ENCODE peak calls at places on chromosomes 7 and 10, in four cellular contexts. One of them, this sample, is unnamed. For H3K36me3, the result is how much of the 10 kb centered on the place peaks cover.

GRCh38 chr10:70562036-70562710 is 40.4 kb downstream of the PRF1 start:
- DNase-seq in Panc1: no peak
- DNase-seq in sigmoid colon: peak
- DNase-seq in K562: no peak
- DNase-seq in this sample: no peak

GRCh38 chr7:102148799-102149198 is 137.9 kb upstream of the SH2B2 start:
- DNase-seq in Panc1: no peak
- DNase-seq in sigmoid colon: no peak
- DNase-seq in K562: no peak
- DNase-seq in this sample: no peak

GRCh38 chr10:114684085-114684821 is 26.2 kb upstream of the ABLIM1 start:
- DNase-seq in Panc1: no peak
- DNase-seq in sigmoid colon: peak
- DNase-seq in K562: no peak
- DNase-seq in this sample: peak

GRCh38 chr7:69620063-69620462 is 21.8 kb downstream of the AUTS2 start:
- DNase-seq in Panc1: no peak
- DNase-seq in sigmoid colon: no peak
- DNase-seq in K562: no peak
- DNase-seq in this sample: no peak

GRCh38 chr7:26188291-26188999 is 12.1 kb downstream of the HNRNPA2B1 start:
- DNase-seq in Panc1: no peak
- DNase-seq in sigmoid colon: no peak
- DNase-seq in K562: no peak
- DNase-seq in this sample: no peak

GRCh38 chr10:79482721-79483120 is 29.6 kb upstream of the EIF5AL1 start:
- DNase-seq in Panc1: no peak
- DNase-seq in sigmoid colon: no peak
- DNase-seq in K562: no peak
- DNase-seq in this sample: no peak

GRCh38 chr7:15489383-15489782 is 72.4 kb downstream of the AGMO start:
- DNase-seq in Panc1: no peak
- DNase-seq in sigmoid colon: no peak
- DNase-seq in K562: no peak
- DNase-seq in this sample: no peak

GRCh38 chr10:1199897-1200721 is 143.9 kb downstream of the WDR37 start:
- DNase-seq in Panc1: no peak
- DNase-seq in sigmoid colon: no peak
- DNase-seq in K562: no peak
- DNase-seq in this sample: no peak

GRCh38 chr10:52783726-52784125 is 11.1 kb upstream of the MBL2 start:
- DNase-seq in Panc1: no peak
- DNase-seq in sigmoid colon: no peak
- DNase-seq in K562: no peak
- DNase-seq in this sample: no peak

GRCh38 chr10:97138174-97138573 is 47.6 kb downstream of the SLIT1 start:
- DNase-seq in Panc1: no peak
- DNase-seq in sigmoid colon: no peak
- DNase-seq in K562: peak
- DNase-seq in this sample: no peak

GRCh38 chr7:67422601-67423000 is 426.0 kb downstream of the TYW1 start:
- DNase-seq in Panc1: no peak
- DNase-seq in sigmoid colon: no peak
- DNase-seq in K562: no peak
- DNase-seq in this sample: no peak

GRCh38 chr7:159010411-159010810 is 134.3 kb downstream of the VIPR2 start:
- DNase-seq in Panc1: no peak
- DNase-seq in sigmoid colon: peak
- DNase-seq in K562: no peak
- DNase-seq in this sample: no peak

GRCh38 chr10:53955091-53955490 is 845.9 kb downstream of the PCDH15 start:
- DNase-seq in Panc1: no peak
- DNase-seq in sigmoid colon: no peak
- DNase-seq in K562: no peak
- DNase-seq in this sample: no peak

GRCh38 chr10:51301644-51302043 is 227.4 kb downstream of the PRKG1 start:
- DNase-seq in Panc1: no peak
- DNase-seq in sigmoid colon: no peak
- DNase-seq in K562: no peak
- DNase-seq in this sample: no peak

DNA sequence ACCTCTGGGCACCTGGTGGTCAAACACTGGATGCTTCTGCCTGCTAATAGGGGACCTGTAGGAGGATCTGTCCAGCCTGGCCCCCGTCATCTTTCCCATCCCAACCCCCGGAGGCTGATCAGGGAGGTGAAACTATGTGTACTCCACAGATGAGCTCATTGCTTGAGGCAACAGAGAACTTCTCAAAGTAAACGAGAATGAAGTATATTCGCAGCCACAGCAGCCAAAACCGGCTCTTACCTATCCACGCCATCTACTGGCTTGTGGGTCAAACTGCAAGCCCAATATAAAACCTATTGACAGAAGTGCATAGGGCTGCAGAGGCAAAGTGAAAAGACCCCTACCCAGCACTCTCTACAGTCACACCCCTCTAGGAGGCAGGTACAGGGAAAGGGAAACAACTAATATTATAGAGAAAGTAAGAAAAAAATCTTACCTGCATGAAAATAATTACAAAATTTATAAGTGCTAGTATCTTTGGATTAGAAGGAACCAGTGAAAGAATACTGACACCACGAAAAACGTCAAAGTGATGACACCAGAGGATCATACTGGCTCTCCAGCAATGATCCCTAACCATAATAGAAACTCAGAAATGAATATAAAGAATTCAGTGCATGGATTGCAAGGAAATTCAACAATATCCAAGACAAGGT is 973.5 kb downstream of the ANKRD7 start:
- DNase-seq in Panc1: peak
- DNase-seq in sigmoid colon: no peak
- DNase-seq in K562: no peak
- DNase-seq in this sample: peak
- TF ChIP-seq CTCF in Panc1: peak
- TF ChIP-seq CTCF in sigmoid colon: peak
- TF ChIP-seq CTCF in K562: peak
- TF ChIP-seq CTCF in this sample: peak

GRCh38 chr7:99420213-99420612 is 11.4 kb downstream of the BUD31 start:
- DNase-seq in Panc1: no peak
- DNase-seq in sigmoid colon: no peak
- DNase-seq in K562: no peak
- DNase-seq in this sample: no peak
- H3K36me3 ChIP-seq in Panc1: under half
- H3K36me3 ChIP-seq in sigmoid colon: half or more
- H3K36me3 ChIP-seq in K562: half or more
- H3K36me3 ChIP-seq in this sample: under half

GRCh38 chr10:35153723-35154122 is 27.1 kb downstream of the CREM start:
- DNase-seq in Panc1: no peak
- DNase-seq in sigmoid colon: no peak
- DNase-seq in K562: no peak
- DNase-seq in this sample: peak

GRCh38 chr10:35150335-35150734 is 23.7 kb downstream of the CREM start:
- DNase-seq in Panc1: no peak
- DNase-seq in sigmoid colon: no peak
- DNase-seq in K562: no peak
- DNase-seq in this sample: no peak

DNA sequence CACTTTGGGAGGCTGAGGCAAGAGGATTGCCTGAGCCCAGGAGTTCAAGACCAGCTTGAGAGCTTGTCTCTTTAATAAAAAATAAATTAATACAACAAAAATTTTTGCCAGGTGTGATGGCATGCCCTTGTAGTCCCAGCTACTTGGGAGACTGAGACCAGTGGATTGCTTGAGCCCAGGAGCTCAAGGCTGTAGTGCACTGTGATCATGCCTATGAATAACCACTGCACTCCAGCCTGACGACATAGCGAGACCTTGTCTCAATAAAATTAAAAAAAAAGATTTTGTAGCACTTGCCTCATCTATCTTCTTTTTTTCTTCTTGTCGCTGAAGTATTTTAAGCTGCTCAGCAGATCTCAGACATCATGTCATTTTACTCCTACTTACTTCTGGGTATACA is 26.3 kb downstream of the CREM start:
- DNase-seq in Panc1: no peak
- DNase-seq in sigmoid colon: no peak
- DNase-seq in K562: no peak
- DNase-seq in this sample: no peak
- H3K27ac ChIP-seq in Panc1: no peak
- H3K27ac ChIP-seq in sigmoid colon: no peak
- H3K27ac ChIP-seq in K562: no peak
- H3K27ac ChIP-seq in this sample: peak

GRCh38 chr7:99476107-99476506 is 3.4 kb downstream of the ZNF789 start:
- DNase-seq in Panc1: no peak
- DNase-seq in sigmoid colon: no peak
- DNase-seq in K562: no peak
- DNase-seq in this sample: no peak

GRCh38 chr7:99469381-99470065 is 3.2 kb upstream of the ZNF789 start:
- DNase-seq in Panc1: no peak
- DNase-seq in sigmoid colon: no peak
- DNase-seq in K562: no peak
- DNase-seq in this sample: no peak

GRCh38 chr7:99468336-99468918 is 2.5 kb upstream of the ATP5MF start:
- DNase-seq in Panc1: no peak
- DNase-seq in sigmoid colon: no peak
- DNase-seq in K562: no peak
- DNase-seq in this sample: no peak

GRCh38 chr7:99473315-99473596 is 566 bp downstream of the ZNF789 start:
- DNase-seq in Panc1: no peak
- DNase-seq in sigmoid colon: no peak
- DNase-seq in K562: no peak
- DNase-seq in this sample: peak

GRCh38 chr7:99472561-99473314 is at the start of gene ZNF789:
- DNase-seq in Panc1: peak
- DNase-seq in sigmoid colon: peak
- DNase-seq in K562: peak
- DNase-seq in this sample: peak
- TF ChIP-seq CTCF in Panc1: no peak
- TF ChIP-seq CTCF in sigmoid colon: no peak
- TF ChIP-seq CTCF in K562: no peak
- TF ChIP-seq CTCF in this sample: peak

DNA sequence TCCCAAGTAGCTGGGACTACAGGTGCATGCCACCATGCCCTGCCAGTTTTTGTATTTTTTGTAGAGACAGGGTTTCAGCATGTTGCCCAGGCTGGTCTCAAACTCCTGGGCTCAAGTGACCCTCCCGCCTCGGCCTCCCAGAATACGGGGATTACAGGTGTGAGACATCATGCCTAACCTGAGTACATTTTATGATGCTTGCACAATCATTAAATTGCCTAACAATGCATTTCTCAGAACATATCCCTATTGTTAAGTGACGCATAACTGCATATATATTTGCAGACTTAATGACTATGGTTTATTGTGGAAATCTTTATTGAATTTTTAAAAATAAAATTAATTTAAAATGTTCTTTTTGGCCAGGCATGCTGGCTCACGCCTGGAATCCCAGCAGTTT is 30.7 kb downstream of the INA start:
- DNase-seq in Panc1: no peak
- DNase-seq in sigmoid colon: no peak
- DNase-seq in K562: no peak
- DNase-seq in this sample: no peak
- H3K36me3 ChIP-seq in Panc1: under half
- H3K36me3 ChIP-seq in sigmoid colon: under half
- H3K36me3 ChIP-seq in K562: half or more
- H3K36me3 ChIP-seq in this sample: under half

GRCh38 chr7:50531928-50532327 is 33.3 kb downstream of the DDC start:
- DNase-seq in Panc1: no peak
- DNase-seq in sigmoid colon: no peak
- DNase-seq in K562: no peak
- DNase-seq in this sample: no peak

GRCh38 chr7:50528266-50529092 is 36.7 kb downstream of the DDC start:
- DNase-seq in Panc1: no peak
- DNase-seq in sigmoid colon: no peak
- DNase-seq in K562: no peak
- DNase-seq in this sample: no peak

GRCh38 chr7:50529093-50529862 is 35.9 kb downstream of the DDC start:
- DNase-seq in Panc1: no peak
- DNase-seq in sigmoid colon: no peak
- DNase-seq in K562: no peak
- DNase-seq in this sample: no peak

GRCh38 chr7:50531401-50531906 is 33.8 kb downstream of the DDC start:
- DNase-seq in Panc1: peak
- DNase-seq in sigmoid colon: no peak
- DNase-seq in K562: no peak
- DNase-seq in this sample: no peak

DNA sequence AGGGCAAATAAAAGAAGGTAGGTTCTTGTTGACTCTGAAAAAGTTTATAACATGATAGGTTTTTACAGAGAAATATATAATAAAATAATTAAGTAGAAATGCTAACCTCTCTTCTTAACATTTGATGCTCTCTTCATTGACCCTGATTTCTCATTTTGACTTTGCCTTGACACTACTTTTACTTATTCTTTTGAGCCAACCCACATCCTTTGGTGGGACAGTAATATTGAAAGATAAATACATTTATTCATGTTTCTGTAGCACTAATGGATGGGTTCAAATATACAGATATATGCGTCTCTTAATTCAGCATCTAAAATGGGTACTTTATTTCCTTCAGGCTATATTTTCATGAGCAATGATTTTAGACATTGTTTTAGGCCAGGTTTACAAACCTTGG is 34.4 kb downstream of the DDC start:
- DNase-seq in Panc1: no peak
- DNase-seq in sigmoid colon: no peak
- DNase-seq in K562: no peak
- DNase-seq in this sample: no peak
- H3K27ac ChIP-seq in Panc1: no peak
- H3K27ac ChIP-seq in sigmoid colon: no peak
- H3K27ac ChIP-seq in K562: no peak
- H3K27ac ChIP-seq in this sample: no peak